ENCODE peak calls at places on chromosome 19, in six cellular contexts. Y, N, Q, T, O and K are unnamed samples. For H3K9me3, the result is how much of the 10 kb centered on the place peaks cover.

GRCh38 chr19:3441089-3441985 is 39.0 kb downstream of the SMIM24 start:
- DNase-seq in Y (no peak), N (no peak), Q (no peak), T (no peak), O (no peak), K (no peak)

GRCh38 chr19:13007292-13008045 is 12.2 kb downstream of the NFIX start:
- DNase-seq in Y (no peak), N (peak), Q (no peak), T (peak), O (no peak), K (peak)

GRCh38 chr19:2225415-2226050 is 10.6 kb downstream of the PLEKHJ1 start:
- DNase-seq in Y (no peak), N (no peak), Q (no peak), T (no peak), O (no peak), K (no peak)

GRCh38 chr19:24033962-24034342 is 53.0 kb upstream of the ZNF254 start:
- DNase-seq in Y (no peak), N (peak), Q (peak), T (peak), O (peak), K (peak)

GRCh38 chr19:18332917-18333530 is 7.4 kb upstream of the PGPEP1 start:
- DNase-seq in Y (no peak), N (no peak), Q (no peak), T (no peak), O (no peak), K (no peak)

GRCh38 chr19:42239544-42240220 is 2.7 kb downstream of the GSK3A start:
- DNase-seq in Y (no peak), N (no peak), Q (no peak), T (no peak), O (no peak), K (no peak)

GRCh38 chr19:33387351-33388230 is 14.1 kb downstream of the CEBPG start:
- DNase-seq in Y (no peak), N (peak), Q (no peak), T (no peak), O (no peak), K (no peak)

GRCh38 chr19:31974290-31974689 is 371.1 kb upstream of the ZNF507 start:
- DNase-seq in Y (no peak), N (no peak), Q (no peak), T (no peak), O (no peak), K (no peak)

GRCh38 chr19:45934551-45935230 is 20.1 kb upstream of the NANOS2 start:
- DNase-seq in Y (no peak), N (no peak), Q (no peak), T (no peak), O (no peak), K (no peak)

GRCh38 chr19:27745978-27746542 is 1466.9 kb downstream of the UQCRFS1 start:
- DNase-seq in Y (no peak), N (no peak), Q (no peak), T (no peak), O (no peak), K (no peak)

GRCh38 chr19:7098096-7098495 is 28.6 kb downstream of the ZNF557 start:
- DNase-seq in Y (no peak), N (no peak), Q (no peak), T (no peak), O (no peak), K (no peak)
- H3K9me3 ChIP-seq in Y (under half), N (under half), Q (under half), T (under half), O (under half), K (under half)

DNA sequence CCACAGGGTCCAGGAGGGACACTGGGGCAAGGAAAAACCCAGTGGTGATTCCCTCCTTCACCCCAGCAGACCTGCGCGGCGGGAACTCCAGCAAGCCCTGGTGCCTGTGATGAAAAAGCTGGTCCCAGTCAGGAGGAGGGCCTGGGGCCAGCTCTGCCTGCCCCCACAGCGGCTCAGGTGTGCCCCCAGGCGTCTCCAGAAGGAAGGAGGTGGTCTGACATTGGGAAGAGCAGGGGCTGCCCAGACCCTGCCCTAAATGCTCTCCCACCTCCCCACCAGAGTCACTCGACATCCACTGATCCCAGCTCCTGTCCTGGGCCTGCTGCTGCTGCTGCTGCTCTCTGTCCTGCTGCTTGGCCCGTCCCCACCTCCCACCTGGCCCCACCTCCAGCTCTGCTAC is 6.2 kb downstream of the PTH2 start:
- DNase-seq in Y (no peak), N (no peak), Q (no peak), T (no peak), O (no peak), K (no peak)
- TF ChIP-seq CTCF in Y (no peak), N (no peak), Q (no peak), T (no peak), O (no peak), K (no peak)

GRCh38 chr19:20422216-20422615 is 143.4 kb downstream of the ZNF737 start:
- DNase-seq in Y (no peak), N (no peak), Q (no peak), T (no peak), O (no peak), K (no peak)
- H3K9me3 ChIP-seq in Y (under half), N (under half), Q (under half), T (under half), O (under half), K (under half)

DNA sequence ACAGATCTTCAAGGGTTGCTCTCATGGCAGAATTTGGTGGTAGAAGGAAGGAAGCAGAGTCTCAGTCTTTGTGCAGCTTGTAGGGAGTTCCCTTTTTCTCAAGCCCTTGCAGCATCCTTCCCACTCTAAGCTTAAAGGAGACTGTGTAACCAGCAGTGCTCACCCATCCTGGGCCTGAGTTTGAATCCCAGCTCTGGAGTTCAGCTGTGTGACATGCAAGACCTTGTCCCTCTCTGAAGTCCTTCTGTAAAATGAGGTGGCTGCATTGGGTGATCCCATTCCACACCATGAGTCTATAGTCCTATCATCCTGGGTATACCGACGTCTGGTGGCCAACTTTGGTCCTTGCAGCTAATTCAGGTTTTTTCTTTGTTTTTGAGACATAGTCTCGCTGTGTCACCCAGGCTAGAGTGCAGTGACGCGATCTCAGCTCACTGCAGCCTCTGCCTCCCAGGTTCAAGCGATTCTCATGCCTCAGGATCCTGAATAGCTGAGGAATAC is 9.8 kb downstream of the SIGLEC10 start:
- DNase-seq in Y (no peak), N (no peak), Q (peak), T (peak), O (peak), K (peak)
- TF ChIP-seq CTCF in Y (peak), N (peak), Q (peak), T (peak), O (peak), K (peak)